ENCODE peak calls at places on chromosomes 6 and 20, in nine cellular contexts. L is heart left ventricle, I is K562, X is tibial artery, P is RWPE2, U is OCI-LY7, C is pancreas, E is gastrocnemius medialis, Z is upper lobe of right lung. W is an unnamed sample. For H3K4me1, the result is how much of the 10 kb centered on the place peaks cover.

GRCh38 chr6:148414836-148415235 is 72.2 kb downstream of the SASH1 start:
- DNase-seq in P (no peak), C (no peak), L (no peak), Z (no peak), E (no peak), X (no peak), I (no peak), U (no peak), W (no peak)

GRCh38 chr6:11279213-11279780 is 46.8 kb upstream of the NEDD9 start:
- DNase-seq in X (peak), I (no peak), L (no peak), Z (no peak), E (peak), C (no peak), U (no peak), P (no peak), W (no peak)

GRCh38 chr20:4167261-4168004 is 152.1 kb upstream of the RNF24 start:
- DNase-seq in U (no peak), I (no peak), P (no peak), X (no peak), L (no peak), E (no peak), C (no peak), Z (no peak), W (no peak)

GRCh38 chr20:58147628-58148370 is 80.7 kb downstream of the ANKRD60 start:
- DNase-seq in Z (peak), I (no peak), E (no peak), X (no peak), L (no peak), U (no peak), P (peak), C (peak), W (no peak)

GRCh38 chr6:157821342-157822033 is 1.6 kb upstream of the SNX9 start:
- DNase-seq in U (no peak), Z (no peak), X (no peak), C (no peak), E (no peak), P (no peak), I (no peak), L (no peak), W (no peak)

GRCh38 chr6:27213544-27214125 is 33.9 kb upstream of the PRSS16 start:
- DNase-seq in Z (no peak), U (no peak), E (no peak), C (no peak), I (peak), P (no peak), X (no peak), L (no peak), W (peak)

GRCh38 chr6:84052883-84053241 is 19.3 kb downstream of the MRAP2 start:
- DNase-seq in X (no peak), I (peak), P (no peak), E (no peak), L (no peak), C (no peak), U (no peak), Z (no peak), W (no peak)

GRCh38 chr6:115004204-115004603 is 661.4 kb upstream of the HS3ST5 start:
- DNase-seq in E (no peak), I (no peak), P (no peak), X (no peak), Z (no peak), C (no peak), L (no peak), U (no peak), W (no peak)

GRCh38 chr6:116507324-116507723 is 4.1 kb upstream of the CALHM5 start:
- DNase-seq in Z (no peak), P (no peak), L (no peak), E (no peak), X (no peak), C (no peak), I (no peak), U (no peak), W (no peak)

GRCh38 chr6:81713205-81713604 is 39.3 kb downstream of the TENT5A start:
- DNase-seq in Z (no peak), L (no peak), X (no peak), U (no peak), C (no peak), P (no peak), E (no peak), I (no peak), W (no peak)

GRCh38 chr6:131268303-131268702 is 133.0 kb downstream of the AKAP7 start:
- DNase-seq in Z (no peak), C (no peak), X (no peak), P (no peak), U (no peak), L (no peak), I (no peak), E (no peak), W (no peak)

GRCh38 chr6:13411484-13411883 is 75.9 kb downstream of the GFOD1 start:
- DNase-seq in P (no peak), C (no peak), X (no peak), E (no peak), Z (no peak), L (no peak), I (no peak), U (no peak), W (no peak)

GRCh38 chr6:17311595-17312311 is 30.6 kb downstream of the RBM24 start:
- DNase-seq in P (no peak), X (no peak), E (peak), Z (no peak), I (peak), L (peak), U (no peak), C (no peak), W (no peak)

GRCh38 chr6:38599261-38599660 is 40.5 kb downstream of the BTBD9 start:
- DNase-seq in P (no peak), E (no peak), U (no peak), I (no peak), X (no peak), L (no peak), Z (no peak), C (no peak), W (no peak)

GRCh38 chr6:3517350-3517749 is 60.5 kb upstream of the SLC22A23 start:
- DNase-seq in L (no peak), P (no peak), Z (no peak), X (no peak), C (no peak), E (peak), U (no peak), I (no peak), W (no peak)

GRCh38 chr20:51442602-51443001 is 99.9 kb downstream of the NFATC2 start:
- DNase-seq in X (no peak), C (no peak), U (no peak), Z (no peak), I (no peak), P (no peak), E (no peak), L (no peak), W (no peak)

GRCh38 chr6:54697423-54697822 is 149.1 kb upstream of the FAM83B start:
- DNase-seq in P (no peak), U (no peak), Z (no peak), X (no peak), L (no peak), E (no peak), I (no peak), C (no peak), W (no peak)

GRCh38 chr6:77880501-77880900 is 227.7 kb downstream of the MEI4 start:
- DNase-seq in U (no peak), E (no peak), X (no peak), I (no peak), P (no peak), Z (no peak), L (no peak), C (no peak), W (no peak)

GRCh38 chr6:36323062-36323461 is 13.6 kb downstream of the BNIP5 start:
- DNase-seq in E (no peak), P (no peak), Z (no peak), X (no peak), L (no peak), U (no peak), C (no peak), I (no peak), W (peak)

GRCh38 chr6:71454083-71454482 is 165.5 kb downstream of the OGFRL1 start:
- DNase-seq in P (no peak), U (peak), X (no peak), Z (no peak), C (no peak), E (no peak), L (no peak), I (no peak), W (no peak)

GRCh38 chr6:30319146-30319835 is 7.4 kb upstream of the TRIM39 start:
- DNase-seq in X (no peak), L (no peak), Z (no peak), E (no peak), U (no peak), C (no peak), I (no peak), P (no peak), W (no peak)

GRCh38 chr6:169859978-169860703 is 108.7 kb downstream of the ERMARD start:
- DNase-seq in I (no peak), Z (peak), L (no peak), X (peak), C (peak), P (no peak), U (peak), E (no peak), W (no peak)

GRCh38 chr6:57248311-57248895 is 26.3 kb upstream of the RAB23 start:
- DNase-seq in U (no peak), X (no peak), L (no peak), I (no peak), Z (no peak), C (no peak), E (no peak), P (no peak), W (peak)

GRCh38 chr20:43508106-43508505 is 609 bp downstream of the L3MBTL1 start:
- DNase-seq in E (no peak), C (no peak), L (no peak), P (no peak), X (no peak), I (peak), Z (no peak), U (no peak), W (no peak)

GRCh38 chr6:152423216-152424103 is 213.7 kb downstream of the SYNE1 start:
- DNase-seq in Z (no peak), E (no peak), P (no peak), U (no peak), X (no peak), I (no peak), C (no peak), L (no peak), W (no peak)

GRCh38 chr20:9022361-9022760 is 46.5 kb upstream of the PLCB4 start:
- DNase-seq in E (no peak), L (peak), P (no peak), I (no peak), U (no peak), Z (no peak), C (no peak), X (no peak), W (no peak)

GRCh38 chr6:113970808-113971676 is at the start of gene HDAC2:
- DNase-seq in P (peak), C (peak), Z (peak), I (peak), L (peak), E (peak), U (peak), X (peak), W (peak)

GRCh38 chr6:30042476-30042875 is 18.6 kb upstream of the POLR1H start:
- DNase-seq in X (no peak), Z (no peak), U (no peak), P (no peak), L (no peak), C (no peak), E (no peak), I (no peak), W (no peak)

GRCh38 chr6:157682856-157683481 is 140.1 kb upstream of the SNX9 start:
- DNase-seq in L (no peak), E (no peak), C (no peak), P (no peak), Z (no peak), X (no peak), I (no peak), U (no peak), W (no peak)

GRCh38 chr6:15505463-15505918 is 157.3 kb downstream of the DTNBP1 start:
- DNase-seq in L (no peak), U (no peak), Z (peak), I (no peak), P (no peak), E (peak), C (no peak), X (no peak), W (no peak)

GRCh38 chr20:36101201-36101600 is 53.3 kb upstream of the EPB41L1 start:
- DNase-seq in U (peak), Z (no peak), P (no peak), X (no peak), E (no peak), L (no peak), C (peak), I (no peak), W (peak)

GRCh38 chr6:49415358-49415757 is 47.7 kb downstream of the MMUT start:
- DNase-seq in L (no peak), P (no peak), C (no peak), Z (no peak), U (no peak), E (no peak), I (no peak), X (no peak), W (no peak)

GRCh38 chr6:6823568-6824224 is 235.2 kb downstream of the LY86 start:
- DNase-seq in I (no peak), U (no peak), L (no peak), Z (no peak), C (no peak), E (no peak), P (no peak), X (no peak), W (no peak)

GRCh38 chr6:90466191-90466940 is 120.5 kb downstream of the MAP3K7 start:
- DNase-seq in I (no peak), L (no peak), C (no peak), U (no peak), P (no peak), X (no peak), E (no peak), Z (no peak), W (no peak)

DNA sequence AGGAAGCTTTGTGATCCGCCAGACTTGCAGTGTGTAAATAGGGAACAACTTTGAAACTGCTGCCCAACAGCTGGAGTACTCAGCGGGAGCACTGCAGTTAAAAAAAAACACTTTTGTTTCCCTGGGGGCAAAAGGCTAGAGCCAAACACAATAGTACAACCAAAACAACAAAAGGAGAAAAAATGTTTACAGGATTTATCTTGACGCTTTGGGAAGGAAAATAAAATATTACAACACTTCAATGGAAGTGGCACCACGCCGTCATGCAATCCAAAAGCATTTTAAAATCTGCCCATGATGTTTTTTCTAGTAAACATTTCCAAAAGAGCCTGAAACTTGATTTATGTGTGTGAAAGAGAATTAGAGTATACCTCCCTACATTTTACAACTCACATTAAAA is 26.0 kb downstream of the PTPRK start:
- DNase-seq in X (no peak), E (no peak), P (no peak), Z (no peak), C (no peak), L (no peak), I (no peak), U (no peak), W (no peak)
- H3K4me1 ChIP-seq in X (under half), E (under half), P (under half), Z (under half), C (under half), L (under half), I (under half), U (under half), W (under half)

GRCh38 chr6:53417141-53417540 is 68.4 kb upstream of the ELOVL5 start:
- DNase-seq in X (no peak), P (no peak), C (no peak), E (no peak), L (no peak), Z (no peak), U (no peak), I (no peak), W (no peak)
- TF ChIP-seq CTCF in X (no peak), P (no peak), C (no peak), E (no peak), L (no peak), Z (no peak), U (peak), I (peak), W (no peak)

GRCh38 chr6:102677225-102677624 is 1283.7 kb downstream of the GRIK2 start:
- DNase-seq in L (no peak), C (no peak), E (no peak), Z (no peak), U (no peak), I (no peak), X (no peak), P (no peak), W (no peak)
- H3K4me1 ChIP-seq in L (under half), C (under half), E (under half), Z (under half), U (under half), I (under half), X (under half), P (under half), W (under half)

GRCh38 chr20:33729101-33729500 is 2.7 kb upstream of the ZNF341 start:
- DNase-seq in P (no peak), E (no peak), I (no peak), C (no peak), Z (no peak), U (no peak), X (no peak), L (no peak), W (no peak)

GRCh38 chr20:33731693-33732165 is at the start of gene ZNF341:
- DNase-seq in E (peak), U (peak), L (peak), P (peak), X (peak), Z (peak), C (peak), I (peak), W (peak)

GRCh38 chr20:33730946-33731692 is 677 bp upstream of the ZNF341 start:
- DNase-seq in L (no peak), X (no peak), U (no peak), P (no peak), Z (no peak), E (no peak), C (no peak), I (no peak), W (no peak)

GRCh38 chr20:33733654-33734576 is 2.1 kb downstream of the ZNF341 start:
- DNase-seq in U (peak), P (no peak), I (no peak), C (no peak), Z (no peak), E (no peak), L (no peak), X (no peak), W (no peak)

DNA sequence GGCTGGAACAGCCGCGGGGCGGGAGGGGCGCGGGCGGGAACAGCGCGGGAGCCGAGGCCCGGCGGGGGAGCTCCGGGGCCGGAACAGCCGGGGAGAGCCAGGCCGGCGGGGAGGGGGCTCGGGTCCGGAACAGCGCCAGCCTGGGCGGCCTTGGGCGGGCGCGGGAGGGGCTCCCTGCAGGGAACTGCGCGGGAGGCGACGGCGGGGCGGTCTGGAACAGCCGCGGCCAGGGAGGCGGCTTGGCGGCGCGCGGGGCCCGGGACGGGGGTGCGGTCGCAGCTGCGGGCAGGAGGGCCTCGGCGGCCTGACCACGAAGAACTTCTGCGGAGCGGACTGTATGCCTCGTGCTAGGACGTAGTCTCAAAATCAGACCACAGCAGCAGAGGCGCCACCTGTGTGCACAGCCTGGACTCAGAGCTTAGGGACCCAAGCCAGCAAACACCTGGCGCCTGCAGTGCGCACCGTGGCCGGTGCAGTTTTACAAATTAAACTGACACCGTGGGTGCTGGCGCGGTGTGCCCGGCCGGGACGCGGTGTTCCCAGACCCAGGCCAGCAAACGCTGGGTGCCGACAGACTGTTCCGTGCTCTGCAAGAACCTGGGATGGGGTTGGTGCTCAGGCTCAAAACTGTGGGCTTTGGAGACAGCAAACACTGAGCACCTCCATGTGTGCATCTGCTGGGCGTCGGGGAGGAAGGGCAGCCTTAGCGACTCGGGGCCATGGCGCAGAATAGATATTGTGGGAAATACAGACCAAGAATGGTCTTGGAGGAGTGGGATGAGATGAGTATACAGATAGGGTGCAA is 572 bp downstream of the ZNF341 start:
- DNase-seq in X (peak), E (peak), C (no peak), P (peak), L (peak), U (peak), I (no peak), Z (peak), W (peak)
- TF ChIP-seq CTCF in X (peak), E (no peak), C (no peak), P (peak), L (no peak), U (peak), I (no peak), Z (no peak), W (no peak)

GRCh38 chr6:166435574-166435973 is 52.8 kb upstream of the MPC1 start:
- DNase-seq in C (no peak), X (peak), L (peak), I (no peak), Z (no peak), E (peak), P (no peak), U (no peak), W (peak)
- H3K4me1 ChIP-seq in C (under half), X (under half), L (under half), I (under half), Z (under half), E (under half), P (under half), U (under half), W (under half)

DNA sequence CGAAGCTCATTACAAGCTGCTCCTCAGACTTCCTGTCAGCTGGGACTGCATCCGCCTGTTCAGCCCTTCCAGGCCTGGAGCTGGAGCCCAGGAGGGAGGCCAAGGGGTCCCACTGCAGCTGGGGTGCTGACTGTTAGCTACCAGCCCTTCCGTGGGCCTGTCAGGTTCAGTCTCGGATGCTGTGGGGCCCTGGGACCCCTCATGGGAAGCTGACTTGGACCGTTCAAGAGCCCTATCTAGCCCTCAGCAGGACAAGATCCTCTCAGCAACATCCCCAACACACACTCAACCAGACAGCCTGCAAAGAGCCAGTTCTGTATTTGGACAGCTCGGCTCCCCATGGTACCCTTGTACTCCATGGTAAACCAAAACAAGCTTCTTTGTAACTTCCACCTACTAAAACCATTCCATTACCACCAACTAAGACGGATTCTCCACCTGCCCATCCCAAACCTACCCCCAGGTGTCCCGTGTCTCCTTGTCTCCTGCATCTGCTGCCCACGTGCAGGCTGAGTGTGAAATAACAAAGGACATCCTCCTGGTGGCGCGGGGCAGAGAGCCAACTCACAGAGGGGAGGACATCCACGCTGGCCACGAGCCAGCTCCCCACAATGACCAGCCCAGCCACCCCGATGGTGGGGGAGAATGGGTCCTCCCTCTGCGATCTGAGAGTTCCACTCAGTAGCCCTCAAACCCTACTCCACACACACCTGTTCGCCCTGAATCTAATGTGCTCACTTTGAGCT is 111.2 kb downstream of the TAF4 start:
- DNase-seq in X (no peak), C (no peak), E (peak), L (no peak), I (peak), U (no peak), Z (peak), P (peak), W (no peak)
- TF ChIP-seq CTCF in X (no peak), C (no peak), E (no peak), L (no peak), I (no peak), U (no peak), Z (no peak), P (no peak), W (no peak)